ENCODE peak calls at places on chromosomes 5 and 9, in seven cellular contexts. G, W, R, U, B, J and H are unnamed samples. For H3K27me3, the result is how much of the 10 kb centered on the place peaks cover.

GRCh38 chr9:80320916-80321315 is 749.2 kb downstream of the TLE4 start:
- DNase-seq in J (peak), R (no peak), G (peak), U (peak), B (no peak), W (no peak), H (no peak)

GRCh38 chr9:4324513-4324912 is 24.6 kb upstream of the GLIS3 start:
- DNase-seq in B (no peak), U (no peak), R (peak), W (no peak), J (no peak), G (peak), H (no peak)

GRCh38 chr5:101662263-101662662 is 633.8 kb downstream of the SLCO4C1 start:
- DNase-seq in B (no peak), J (no peak), G (no peak), U (no peak), W (no peak), R (no peak), H (peak)

GRCh38 chr5:10756539-10756938 is 4.5 kb downstream of the DAP start:
- DNase-seq in B (no peak), U (peak), G (no peak), J (no peak), W (no peak), R (peak), H (no peak)

GRCh38 chr9:16515879-16516289 is 354.6 kb downstream of the BNC2 start:
- DNase-seq in R (peak), U (no peak), W (no peak), G (peak), B (no peak), J (no peak), H (no peak)

GRCh38 chr5:115586525-115587146 is 15.6 kb downstream of the TICAM2 start:
- DNase-seq in B (no peak), R (peak), W (peak), U (peak), G (no peak), J (no peak), H (no peak)

GRCh38 chr5:135185461-135186075 is 151.5 kb upstream of the PITX1 start:
- DNase-seq in B (no peak), U (no peak), J (no peak), R (peak), W (no peak), G (no peak), H (no peak)

GRCh38 chr9:111897831-111898144 is 1.2 kb downstream of the UGCG start:
- DNase-seq in U (peak), W (peak), R (peak), B (no peak), J (no peak), G (no peak), H (no peak)

GRCh38 chr5:177382423-177383029 is 1.7 kb upstream of the SLC34A1 start:
- DNase-seq in W (peak), B (peak), R (peak), J (no peak), G (no peak), U (peak), H (peak)

GRCh38 chr5:100108883-100109282 is 426.3 kb upstream of the FAM174A start:
- DNase-seq in J (no peak), W (no peak), U (no peak), R (no peak), B (no peak), G (no peak), H (no peak)

GRCh38 chr5:10333154-10334006 is 20.1 kb upstream of the MARCHF6 start:
- DNase-seq in J (no peak), B (peak), W (peak), U (peak), R (peak), G (no peak), H (no peak)

GRCh38 chr5:172985596-172985995 is 2.0 kb downstream of the ATP6V0E1 start:
- DNase-seq in J (no peak), W (no peak), R (peak), U (peak), B (no peak), G (no peak), H (no peak)

GRCh38 chr5:42993516-42994284 is 46.4 kb downstream of the ANXA2R start:
- DNase-seq in R (peak), B (no peak), G (peak), J (no peak), U (no peak), W (no peak), H (no peak)

GRCh38 chr9:105290401-105290800 is 46.0 kb downstream of the SLC44A1 start:
- DNase-seq in J (no peak), G (no peak), W (no peak), R (peak), U (peak), B (no peak), H (no peak)

GRCh38 chr9:76552751-76553150 is 93.8 kb downstream of the GCNT1 start:
- DNase-seq in B (no peak), G (no peak), W (no peak), R (no peak), J (no peak), U (no peak), H (no peak)

GRCh38 chr9:105148328-105149006 is 96.0 kb upstream of the SLC44A1 start:
- DNase-seq in W (no peak), B (no peak), R (no peak), J (no peak), G (no peak), U (no peak), H (peak)

GRCh38 chr5:6703791-6704190 is 9.4 kb upstream of the TENT4A start:
- DNase-seq in R (peak), J (no peak), W (no peak), B (no peak), U (no peak), G (no peak), H (no peak)

GRCh38 chr5:133681896-133682295 is 69.6 kb upstream of the FSTL4 start:
- DNase-seq in J (no peak), G (no peak), W (no peak), U (no peak), B (peak), R (no peak), H (no peak)

GRCh38 chr5:52674815-52675545 is 112.7 kb upstream of the ITGA1 start:
- DNase-seq in W (no peak), B (no peak), U (peak), R (peak), J (no peak), G (peak), H (no peak)

GRCh38 chr5:74866653-74867162 is 521 bp upstream of the FAM169A start:
- DNase-seq in G (no peak), W (peak), B (no peak), U (no peak), R (no peak), J (no peak), H (no peak)

GRCh38 chr5:39639618-39640078 is 214.9 kb upstream of the DAB2 start:
- DNase-seq in R (peak), J (no peak), U (peak), W (no peak), B (no peak), G (peak), H (no peak)

GRCh38 chr9:686381-686813 is 155.1 kb upstream of the DMRT1 start:
- DNase-seq in G (no peak), W (no peak), U (peak), B (no peak), R (peak), J (no peak), H (no peak)

GRCh38 chr5:83721878-83722779 is 1.5 kb upstream of the HAPLN1 start:
- DNase-seq in J (no peak), R (peak), G (peak), W (peak), B (peak), U (peak), H (peak)

GRCh38 chr5:141150215-141150992 is 547 bp downstream of the PCDHB6 start:
- DNase-seq in W (peak), G (no peak), U (no peak), R (no peak), J (no peak), B (no peak), H (no peak)

GRCh38 chr9:15328946-15329345 is 21.9 kb upstream of the TTC39B start:
- DNase-seq in U (no peak), B (no peak), J (no peak), W (no peak), G (no peak), R (no peak), H (no peak)

GRCh38 chr5:136094189-136094912 is 38.3 kb upstream of the SMAD5 start:
- DNase-seq in W (no peak), J (no peak), B (peak), R (no peak), U (no peak), G (no peak), H (no peak)

GRCh38 chr9:15299374-15299939 is 7.6 kb downstream of the TTC39B start:
- DNase-seq in B (no peak), W (no peak), R (no peak), J (no peak), G (no peak), U (no peak), H (no peak)

GRCh38 chr5:130541617-130542221 is 623.3 kb downstream of the HINT1 start:
- DNase-seq in G (peak), J (peak), R (peak), U (peak), W (no peak), B (no peak), H (no peak)

GRCh38 chr5:132025403-132025971 is 14.0 kb upstream of the ACSL6 start:
- DNase-seq in W (no peak), J (no peak), B (no peak), U (no peak), G (no peak), R (no peak), H (no peak)

GRCh38 chr9:7121055-7121454 is 363.3 kb downstream of the KDM4C start:
- DNase-seq in W (no peak), G (no peak), R (no peak), B (no peak), U (no peak), J (no peak), H (no peak)

GRCh38 chr5:123095694-123096120 is 6.7 kb downstream of the PRDM6 start:
- DNase-seq in R (no peak), G (no peak), W (no peak), J (no peak), B (no peak), U (no peak), H (no peak)
- H3K27me3 ChIP-seq in R (under half), G (half or more), W (under half), J (half or more), B (half or more), U (under half), H (half or more)

GRCh38 chr5:144202725-144203124 is 32.1 kb downstream of the KCTD16 start:
- DNase-seq in U (no peak), G (no peak), B (no peak), J (no peak), R (no peak), W (no peak), H (no peak)
- H3K27me3 ChIP-seq in U (under half), G (under half), B (half or more), J (under half), R (under half), W (under half), H (under half)

DNA sequence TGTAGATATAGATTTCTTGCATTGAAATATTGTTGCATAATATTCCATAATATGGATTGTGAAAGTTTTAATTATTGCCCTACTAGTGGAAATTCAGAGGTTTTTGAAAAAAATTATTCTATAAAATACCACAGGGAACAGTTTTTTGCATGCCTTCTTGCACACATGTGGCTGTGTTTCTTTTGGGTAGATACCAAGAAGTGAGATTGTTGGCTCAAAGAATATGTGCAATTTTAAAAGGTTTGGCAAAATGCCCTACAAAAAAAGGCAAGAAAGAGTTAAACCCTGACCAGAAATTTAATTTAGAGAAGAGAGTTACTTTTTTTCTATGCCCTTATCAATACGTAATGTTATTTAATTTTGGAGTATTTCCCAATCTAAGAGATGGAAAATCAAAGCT is 270.8 kb upstream of the DAPK1 start:
- DNase-seq in J (no peak), B (no peak), W (no peak), G (no peak), U (no peak), R (no peak), H (no peak)
- H3K27me3 ChIP-seq in J (under half), B (under half), W (under half), G (under half), U (under half), R (under half), H (under half)

GRCh38 chr9:130387398-130387797 is 57.4 kb upstream of the ASS1 start:
- DNase-seq in B (no peak), J (no peak), G (no peak), R (no peak), U (no peak), W (no peak), H (no peak)

GRCh38 chr9:130387905-130388304 is 56.9 kb upstream of the ASS1 start:
- DNase-seq in U (no peak), R (no peak), J (no peak), W (no peak), B (no peak), G (no peak), H (no peak)

GRCh38 chr9:130390986-130391385 is 53.8 kb upstream of the ASS1 start:
- DNase-seq in U (no peak), J (no peak), R (no peak), G (no peak), W (no peak), B (no peak), H (no peak)

GRCh38 chr9:130391863-130392262 is 52.9 kb upstream of the ASS1 start:
- DNase-seq in J (no peak), B (no peak), R (no peak), G (no peak), U (no peak), W (no peak), H (no peak)

DNA sequence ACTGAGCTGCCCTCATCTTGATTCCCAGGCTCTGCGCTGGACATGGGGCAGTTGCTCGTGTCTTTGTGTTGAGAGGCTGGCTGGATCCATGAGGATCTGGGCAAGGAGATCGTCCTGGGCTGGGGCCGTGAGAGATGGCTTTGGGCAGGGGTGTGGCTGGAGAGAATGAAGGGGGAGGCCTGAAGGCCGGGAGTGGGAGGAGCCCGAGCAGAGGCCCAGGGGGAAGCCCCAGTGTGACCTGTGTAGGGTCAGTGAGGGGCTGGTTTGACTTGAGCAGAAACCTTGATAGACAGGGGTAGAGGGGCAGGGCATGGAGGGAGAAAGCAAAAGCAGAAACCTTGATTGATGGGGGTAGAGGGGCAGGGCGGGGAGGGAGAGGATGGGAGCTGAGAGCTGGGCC is 54.4 kb upstream of the ASS1 start:
- DNase-seq in B (no peak), R (no peak), J (no peak), U (no peak), W (no peak), G (no peak), H (no peak)
- H3K27me3 ChIP-seq in B (under half), R (under half), J (under half), U (under half), W (under half), G (under half), H (under half)

GRCh38 chr5:1722877-1723276 is 76.8 kb downstream of the MRPL36 start:
- DNase-seq in B (no peak), J (no peak), U (no peak), G (no peak), R (no peak), W (no peak), H (no peak)
- H3K27me3 ChIP-seq in B (under half), J (under half), U (under half), G (under half), R (under half), W (half or more), H (under half)

GRCh38 chr9:136200424-136200823 is 4.5 kb downstream of the LHX3 start:
- DNase-seq in R (no peak), G (no peak), W (no peak), U (no peak), B (no peak), J (no peak), H (no peak)

GRCh38 chr9:136201609-136202448 is 3.1 kb downstream of the LHX3 start:
- DNase-seq in G (no peak), W (peak), U (no peak), J (no peak), B (no peak), R (peak), H (no peak)

GRCh38 chr9:136199391-136200288 is 5.3 kb downstream of the LHX3 start:
- DNase-seq in G (no peak), B (no peak), R (no peak), U (no peak), J (no peak), W (no peak), H (no peak)

GRCh38 chr9:136202449-136203405 is 2.2 kb downstream of the LHX3 start:
- DNase-seq in J (no peak), U (no peak), W (peak), B (no peak), G (no peak), R (no peak), H (no peak)

DNA sequence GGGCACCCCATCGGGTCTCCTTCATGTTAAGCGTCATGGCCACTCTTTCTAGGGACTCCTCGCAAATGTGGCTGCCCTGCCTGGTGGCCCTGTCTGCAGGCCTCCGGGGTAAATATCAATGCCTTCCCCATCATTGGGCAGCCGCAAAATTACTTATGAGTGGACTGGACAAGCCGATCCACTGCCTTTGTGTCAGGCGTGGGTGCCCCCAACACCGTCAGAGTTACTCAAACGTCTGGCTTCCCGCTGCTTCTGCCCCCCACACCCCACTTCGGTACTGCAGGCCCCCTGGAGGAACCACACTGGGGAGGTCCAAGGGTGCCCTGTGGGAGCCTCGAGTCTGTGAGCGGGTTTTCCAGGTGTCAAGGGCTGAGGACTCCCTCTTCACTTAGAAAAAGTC is 3.8 kb downstream of the LHX3 start:
- DNase-seq in G (no peak), J (no peak), W (no peak), B (no peak), R (no peak), U (no peak), H (no peak)
- H3K27me3 ChIP-seq in G (half or more), J (half or more), W (half or more), B (half or more), R (half or more), U (under half), H (half or more)